ENCODE peak calls at places on chromosome 22, in four cellular contexts. One of them, this sample, is unnamed.

GRCh38 chr22:19035474-19036228 is 86.6 kb downstream of the DGCR2 start:
- DNase-seq in A549: peak
- DNase-seq in K562: peak
- DNase-seq in GM12878: no peak
- DNase-seq in this sample: no peak

GRCh38 chr22:39343259-39344045 is 6.3 kb upstream of the SYNGR1 start:
- DNase-seq in A549: peak
- DNase-seq in K562: peak
- DNase-seq in GM12878: peak
- DNase-seq in this sample: peak

GRCh38 chr22:24952837-24953293 is 349 bp downstream of the KIAA1671 start:
- DNase-seq in A549: peak
- DNase-seq in K562: no peak
- DNase-seq in GM12878: no peak
- DNase-seq in this sample: peak

GRCh38 chr22:25078591-25078990 is 121.1 kb upstream of the CRYBB3 start:
- DNase-seq in A549: no peak
- DNase-seq in K562: no peak
- DNase-seq in GM12878: no peak
- DNase-seq in this sample: no peak

GRCh38 chr22:35540600-35541253 is at the start of gene RASD2:
- DNase-seq in A549: peak
- DNase-seq in K562: peak
- DNase-seq in GM12878: no peak
- DNase-seq in this sample: peak

GRCh38 chr22:18109410-18110193 is 1.0 kb upstream of the TUBA8 start:
- DNase-seq in A549: no peak
- DNase-seq in K562: no peak
- DNase-seq in GM12878: no peak
- DNase-seq in this sample: no peak

GRCh38 chr22:38081941-38082828 is 1.8 kb downstream of the SLC16A8 start:
- DNase-seq in A549: no peak
- DNase-seq in K562: no peak
- DNase-seq in GM12878: no peak
- DNase-seq in this sample: no peak

GRCh38 chr22:31192513-31192912 is 19.6 kb upstream of the LIMK2 start:
- DNase-seq in A549: no peak
- DNase-seq in K562: no peak
- DNase-seq in GM12878: no peak
- DNase-seq in this sample: peak

GRCh38 chr22:46661221-46661851 is 41.1 kb downstream of the GRAMD4 start:
- DNase-seq in A549: peak
- DNase-seq in K562: no peak
- DNase-seq in GM12878: no peak
- DNase-seq in this sample: peak

GRCh38 chr22:19851291-19852176 is 3.1 kb downstream of the GNB1L start:
- DNase-seq in A549: no peak
- DNase-seq in K562: no peak
- DNase-seq in GM12878: no peak
- DNase-seq in this sample: no peak

GRCh38 chr22:31143038-31143437 is 2.7 kb upstream of the PLA2G3 start:
- DNase-seq in A549: no peak
- DNase-seq in K562: no peak
- DNase-seq in GM12878: no peak
- DNase-seq in this sample: no peak

GRCh38 chr22:21451545-21452520 is 15.4 kb upstream of the TMEM191C start:
- DNase-seq in A549: no peak
- DNase-seq in K562: no peak
- DNase-seq in GM12878: no peak
- DNase-seq in this sample: no peak

GRCh38 chr22:37145415-37146385 is 4.0 kb downstream of the IL2RB start:
- DNase-seq in A549: no peak
- DNase-seq in K562: no peak
- DNase-seq in GM12878: no peak
- DNase-seq in this sample: peak

GRCh38 chr22:41782316-41782715 is 18.2 kb upstream of the CCDC134 start:
- DNase-seq in A549: no peak
- DNase-seq in K562: no peak
- DNase-seq in GM12878: no peak
- DNase-seq in this sample: no peak

GRCh38 chr22:41779889-41780505 is 20.5 kb upstream of the CCDC134 start:
- DNase-seq in A549: no peak
- DNase-seq in K562: no peak
- DNase-seq in GM12878: no peak
- DNase-seq in this sample: no peak

GRCh38 chr22:41782751-41783150 is 17.7 kb upstream of the CCDC134 start:
- DNase-seq in A549: no peak
- DNase-seq in K562: no peak
- DNase-seq in GM12878: no peak
- DNase-seq in this sample: no peak

GRCh38 chr22:41781508-41781906 is 19.0 kb upstream of the CCDC134 start:
- DNase-seq in A549: no peak
- DNase-seq in K562: no peak
- DNase-seq in GM12878: no peak
- DNase-seq in this sample: no peak

DNA sequence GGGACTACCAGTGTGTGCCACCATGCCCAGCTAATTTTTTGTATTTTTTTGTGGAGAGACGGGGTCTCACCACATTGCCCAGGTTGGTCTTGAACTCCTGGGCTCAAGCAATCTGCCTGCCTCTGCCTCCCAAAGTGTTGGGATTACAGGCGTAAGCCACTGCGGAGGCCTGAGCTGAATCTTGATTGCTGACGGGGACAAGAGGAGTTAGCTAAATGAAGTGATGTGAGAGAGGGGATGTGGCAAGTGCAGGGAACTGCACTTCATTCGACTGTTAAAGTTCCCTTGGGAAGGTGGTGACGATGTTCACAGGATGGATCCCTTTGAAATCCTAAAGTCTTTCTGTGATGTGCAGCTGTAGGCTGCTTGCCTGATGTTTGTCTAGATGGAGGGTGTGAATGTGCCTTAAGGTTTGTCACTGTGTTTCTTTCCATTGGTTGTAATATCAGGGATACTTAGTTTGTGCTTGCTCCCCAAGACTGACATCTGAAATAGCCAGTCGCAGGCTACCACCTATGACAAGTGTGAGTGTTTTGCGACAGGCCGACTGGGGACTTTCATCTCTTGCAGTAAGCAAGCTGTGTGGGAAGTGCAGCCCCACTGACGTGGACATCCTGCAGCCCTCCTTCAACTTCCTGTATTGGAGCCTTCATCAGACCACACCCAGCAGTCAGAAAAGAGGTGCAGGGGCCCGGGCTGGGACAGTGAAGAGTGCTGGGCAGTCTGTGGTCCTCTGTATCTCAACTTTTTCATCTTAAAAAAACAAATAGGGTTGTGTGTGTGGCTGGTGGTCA is 19.6 kb upstream of the CCDC134 start:
- DNase-seq in A549: no peak
- DNase-seq in K562: peak
- DNase-seq in GM12878: peak
- DNase-seq in this sample: peak
- TF ChIP-seq ELK1 in A549: no peak
- TF ChIP-seq ELK1 in K562: no peak
- TF ChIP-seq ELK1 in GM12878: no peak
- TF ChIP-seq ELK1 in this sample: no peak

GRCh38 chr22:16987822-16988221 is 20.2 kb downstream of the GAB4 start:
- DNase-seq in A549: no peak
- DNase-seq in K562: no peak
- DNase-seq in GM12878: no peak
- DNase-seq in this sample: no peak
- TF ChIP-seq ELK1 in A549: no peak
- TF ChIP-seq ELK1 in K562: no peak
- TF ChIP-seq ELK1 in GM12878: no peak
- TF ChIP-seq ELK1 in this sample: no peak

DNA sequence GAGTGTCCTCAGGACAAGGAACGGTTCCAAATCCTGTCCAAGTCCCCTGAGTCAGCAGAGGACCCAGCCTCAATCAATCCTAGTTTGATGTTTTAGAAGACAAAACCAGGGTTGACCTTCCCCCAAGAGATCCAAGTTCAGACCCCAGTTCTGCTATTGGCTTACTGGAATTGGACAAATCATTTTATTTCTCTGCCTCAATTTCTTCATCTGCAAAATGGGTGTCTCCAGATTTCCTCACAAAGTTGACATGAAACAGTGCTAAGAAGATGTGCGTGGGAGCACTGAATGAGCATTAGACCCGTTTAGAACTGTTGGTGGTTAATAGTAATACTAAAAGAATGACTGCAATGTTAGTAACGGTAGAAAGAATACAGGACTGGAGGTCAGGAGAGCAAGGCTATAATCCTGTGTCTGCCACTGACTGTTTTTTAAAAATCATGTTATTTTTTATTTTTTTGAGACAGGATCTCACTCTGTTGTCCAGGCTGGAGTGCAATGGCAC is 32.8 kb upstream of the SCUBE1 start:
- DNase-seq in A549: no peak
- DNase-seq in K562: no peak
- DNase-seq in GM12878: no peak
- DNase-seq in this sample: peak
- TF ChIP-seq ELK1 in A549: no peak
- TF ChIP-seq ELK1 in K562: no peak
- TF ChIP-seq ELK1 in GM12878: no peak
- TF ChIP-seq ELK1 in this sample: no peak

DNA sequence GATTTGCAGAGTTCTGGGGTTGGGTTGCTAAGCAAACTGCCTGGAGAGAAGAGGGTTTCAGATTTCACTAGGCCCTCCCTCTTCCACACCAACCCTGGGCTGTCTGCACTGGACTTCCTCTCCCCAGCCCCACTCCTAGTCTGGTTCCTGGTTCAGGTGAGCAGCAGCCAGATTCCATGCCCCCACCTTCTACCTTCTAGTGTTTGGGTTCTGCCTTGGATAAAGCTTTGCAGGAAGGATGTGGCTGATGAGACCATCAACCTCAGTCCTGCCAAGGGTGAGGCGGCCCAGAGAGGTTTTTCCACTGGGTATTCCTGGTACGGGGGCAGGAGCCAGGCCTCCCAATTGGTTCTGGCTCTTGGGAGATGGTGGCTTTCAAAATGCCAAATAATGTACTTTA is 68.3 kb downstream of the BCR start:
- DNase-seq in A549: no peak
- DNase-seq in K562: peak
- DNase-seq in GM12878: no peak
- DNase-seq in this sample: peak
- TF ChIP-seq ELK1 in A549: no peak
- TF ChIP-seq ELK1 in K562: no peak
- TF ChIP-seq ELK1 in GM12878: no peak
- TF ChIP-seq ELK1 in this sample: no peak

GRCh38 chr22:49827307-49827852 is 293 bp downstream of the BRD1 start:
- DNase-seq in A549: no peak
- DNase-seq in K562: peak
- DNase-seq in GM12878: no peak
- DNase-seq in this sample: no peak
- TF ChIP-seq ELK1 in A549: no peak
- TF ChIP-seq ELK1 in K562: no peak
- TF ChIP-seq ELK1 in GM12878: no peak
- TF ChIP-seq ELK1 in this sample: no peak

DNA sequence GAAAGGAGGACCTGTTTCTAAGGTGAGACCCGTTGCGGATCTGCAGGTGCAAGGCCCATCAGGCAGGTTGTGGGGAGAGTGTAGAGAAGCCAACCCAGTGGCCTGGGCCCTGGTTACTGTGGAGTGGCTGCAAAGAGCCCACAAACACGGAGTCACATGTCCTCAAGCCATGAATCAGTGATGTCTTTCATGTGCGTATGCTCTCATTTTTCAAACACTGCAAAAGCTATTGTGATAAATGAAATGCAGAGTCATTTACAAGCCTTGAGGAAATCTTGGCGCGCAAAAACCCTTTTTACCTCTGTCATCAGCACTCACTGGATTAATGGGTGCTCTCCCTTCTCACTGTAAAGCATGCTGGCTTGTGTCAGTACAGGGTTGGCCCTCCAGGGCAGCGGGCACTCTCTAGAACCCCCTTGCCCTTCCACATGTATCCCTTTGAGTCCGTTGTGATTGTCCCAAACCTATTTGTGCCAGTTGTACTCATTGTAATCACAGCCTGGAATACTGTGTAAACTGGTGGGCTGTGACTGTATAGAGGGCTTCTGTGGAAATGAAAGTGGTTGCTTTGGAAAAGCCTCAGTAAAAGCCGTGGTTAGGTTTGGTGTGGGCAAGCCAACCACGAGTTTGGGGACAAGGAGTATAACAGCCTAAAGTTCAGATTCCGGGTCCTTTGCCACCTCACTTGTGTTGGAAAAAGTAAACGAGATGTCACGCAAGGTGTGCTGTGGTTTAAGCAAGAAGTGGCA is 10.4 kb downstream of the GNAZ start:
- DNase-seq in A549: no peak
- DNase-seq in K562: no peak
- DNase-seq in GM12878: no peak
- DNase-seq in this sample: no peak
- TF ChIP-seq ELK1 in A549: no peak
- TF ChIP-seq ELK1 in K562: no peak
- TF ChIP-seq ELK1 in GM12878: no peak
- TF ChIP-seq ELK1 in this sample: no peak

DNA sequence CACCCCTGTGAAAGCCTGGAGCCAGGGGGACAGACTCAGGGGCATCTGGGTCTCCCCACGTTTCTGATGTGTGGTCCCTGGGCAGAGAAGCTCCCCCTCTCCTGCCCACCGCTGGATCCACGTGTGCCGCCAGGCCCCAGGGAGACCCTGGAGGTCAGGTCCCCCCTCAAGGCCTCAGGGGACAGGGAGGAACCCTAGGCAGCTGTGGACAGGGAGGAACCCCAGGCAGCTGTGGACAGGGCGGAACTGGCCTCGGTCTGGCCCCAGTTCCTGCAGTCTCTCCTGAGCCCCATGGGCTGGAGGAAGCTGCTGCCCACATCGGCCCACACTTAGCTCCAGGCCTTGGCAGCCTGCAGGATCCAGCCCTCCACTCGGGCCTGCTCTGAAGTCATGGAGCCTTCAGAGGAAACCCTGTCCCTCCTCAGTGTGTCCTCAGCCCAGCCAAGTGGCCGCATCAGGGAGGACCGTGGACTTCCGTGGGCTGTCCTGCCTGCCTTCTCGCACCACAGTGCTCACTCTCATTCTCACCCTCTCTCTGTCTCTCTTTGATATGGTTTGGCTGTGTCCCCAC is 127.7 kb downstream of the BRD1 start:
- DNase-seq in A549: no peak
- DNase-seq in K562: no peak
- DNase-seq in GM12878: no peak
- DNase-seq in this sample: no peak
- TF ChIP-seq ELK1 in A549: no peak
- TF ChIP-seq ELK1 in K562: no peak
- TF ChIP-seq ELK1 in GM12878: no peak
- TF ChIP-seq ELK1 in this sample: no peak

GRCh38 chr22:44815099-44816070 is 63.0 kb downstream of the ARHGAP8 start:
- DNase-seq in A549: no peak
- DNase-seq in K562: no peak
- DNase-seq in GM12878: no peak
- DNase-seq in this sample: no peak
- TF ChIP-seq ELK1 in A549: no peak
- TF ChIP-seq ELK1 in K562: no peak
- TF ChIP-seq ELK1 in GM12878: no peak
- TF ChIP-seq ELK1 in this sample: no peak